ENCODE peak calls at places on chromosomes 3 and 15, in ten cellular contexts. L is islet precursor cell, Y is activated T-helper 1 cell treated with Interleukin-2 at 50 U/mL for 16 hours, A is progenitor cell of endocrine pancreas, Z is ecto neural progenitor cell, C is left cardiac atrium, B is midbrain, J is head of caudate nucleus, G is fibroblast of lung, T is substantia nigra. W is an unnamed sample.

GRCh38 chr15:51866751-51867150 is 37.3 kb downstream of the TMOD3 start:
- DNase-seq in A (no peak), C (no peak), B (no peak), Y (no peak), L (no peak), J (no peak), T (no peak), G (no peak), Z (no peak), W (no peak)

GRCh38 chr3:46491089-46492070 is 6.4 kb upstream of the RTP3 start:
- DNase-seq in J (no peak), A (no peak), B (no peak), Z (no peak), G (no peak), C (no peak), Y (no peak), T (no peak), L (peak), W (no peak)

GRCh38 chr3:77536038-77536775 is 496.3 kb downstream of the ROBO2 start:
- DNase-seq in B (no peak), A (no peak), Y (no peak), L (peak), G (no peak), Z (no peak), C (no peak), T (no peak), J (no peak), W (no peak)

GRCh38 chr3:197260491-197261163 is 37.8 kb downstream of the DLG1 start:
- DNase-seq in Z (no peak), C (no peak), G (no peak), Y (no peak), J (no peak), A (no peak), B (peak), L (no peak), T (no peak), W (no peak)

GRCh38 chr15:70200003-70200410 is 102.3 kb upstream of the TLE3 start:
- DNase-seq in C (no peak), G (no peak), J (no peak), Y (no peak), Z (no peak), L (no peak), A (no peak), B (no peak), T (no peak), W (no peak)

GRCh38 chr3:151263126-151263525 is 15.2 kb downstream of the P2RY14 start:
- DNase-seq in Y (no peak), Z (no peak), C (no peak), B (no peak), J (no peak), T (no peak), L (no peak), A (no peak), G (no peak), W (peak)

GRCh38 chr3:122969585-122970453 is 57.7 kb downstream of the SEMA5B start:
- DNase-seq in J (peak), T (no peak), A (no peak), L (no peak), G (peak), Y (no peak), B (peak), C (peak), Z (no peak), W (no peak)

GRCh38 chr3:46666471-46666845 is 27.0 kb downstream of the ALS2CL start:
- DNase-seq in B (no peak), T (no peak), Z (no peak), A (no peak), J (peak), G (no peak), C (peak), Y (no peak), L (peak), W (no peak)

GRCh38 chr3:184334470-184335158 is 2.8 kb upstream of the FAM131A start:
- DNase-seq in L (peak), Y (no peak), Z (no peak), G (peak), C (no peak), T (no peak), A (no peak), J (no peak), B (no peak), W (no peak)

GRCh38 chr15:70337292-70338186 is 239.8 kb upstream of the TLE3 start:
- DNase-seq in G (peak), L (peak), J (no peak), Y (no peak), T (no peak), A (no peak), B (no peak), C (no peak), Z (peak), W (no peak)

GRCh38 chr15:82832601-82833209 is 23.3 kb downstream of the WHAMM start:
- DNase-seq in C (no peak), Y (no peak), G (peak), Z (no peak), B (no peak), J (peak), L (no peak), A (no peak), T (no peak), W (no peak)

GRCh38 chr3:115792206-115792955 is 169.1 kb downstream of the GAP43 start:
- DNase-seq in G (peak), A (no peak), J (no peak), Z (no peak), T (no peak), B (no peak), C (no peak), Y (no peak), L (no peak), W (no peak)

GRCh38 chr3:122926322-122926721 is 101.2 kb downstream of the SEMA5B start:
- DNase-seq in T (no peak), Z (no peak), J (no peak), G (no peak), B (no peak), A (no peak), Y (no peak), C (no peak), L (no peak), W (no peak)

GRCh38 chr15:55766676-55767075 is 23.7 kb upstream of the PRTG start:
- DNase-seq in J (no peak), C (no peak), G (no peak), Z (no peak), T (no peak), B (no peak), L (no peak), Y (no peak), A (no peak), W (no peak)

GRCh38 chr3:182709306-182709705 is 84.0 kb upstream of the ATP11B start:
- DNase-seq in L (no peak), G (no peak), Z (no peak), J (no peak), T (no peak), B (no peak), C (no peak), A (no peak), Y (no peak), W (no peak)

GRCh38 chr3:49636883-49637609 is 37.1 kb upstream of the APEH start:
- DNase-seq in C (no peak), T (no peak), Z (no peak), G (no peak), B (no peak), L (no peak), J (peak), Y (no peak), A (no peak), W (no peak)

GRCh38 chr15:57251941-57252340 is 124.4 kb upstream of the CGNL1 start:
- DNase-seq in G (peak), B (no peak), Y (no peak), C (no peak), Z (no peak), L (no peak), A (no peak), J (no peak), T (no peak), W (no peak)

GRCh38 chr3:133578548-133579191 is 5.2 kb downstream of the CDV3 start:
- DNase-seq in Y (no peak), L (peak), J (no peak), C (no peak), G (peak), B (no peak), A (no peak), T (no peak), Z (no peak), W (no peak)

GRCh38 chr3:190048831-190049541 is 71.7 kb downstream of the P3H2 start:
- DNase-seq in Z (no peak), G (peak), A (no peak), Y (no peak), C (no peak), L (no peak), B (no peak), J (no peak), T (no peak), W (peak)

GRCh38 chr15:31437686-31438085 is 111.1 kb downstream of the KLF13 start:
- DNase-seq in L (no peak), T (no peak), J (no peak), A (no peak), Y (no peak), B (no peak), Z (no peak), C (no peak), G (no peak), W (no peak)

GRCh38 chr3:185488465-185488864 is 10.4 kb downstream of the TMEM41A start:
- DNase-seq in Z (no peak), T (peak), J (no peak), G (no peak), A (no peak), C (no peak), L (no peak), Y (no peak), B (no peak), W (no peak)

GRCh38 chr3:71488882-71489281 is 94.6 kb downstream of the FOXP1 start:
- DNase-seq in Y (no peak), A (no peak), G (no peak), Z (no peak), L (no peak), B (no peak), C (no peak), T (no peak), J (no peak), W (peak)

GRCh38 chr3:3141939-3142338 is 15.2 kb downstream of the TRNT1 start:
- DNase-seq in T (no peak), A (no peak), Y (no peak), B (no peak), G (peak), C (no peak), J (no peak), Z (no peak), L (no peak), W (no peak)

GRCh38 chr3:180433172-180433571 is 168.8 kb upstream of the TTC14 start:
- DNase-seq in T (no peak), Y (no peak), G (no peak), C (no peak), L (no peak), B (no peak), J (no peak), A (no peak), Z (no peak), W (no peak)

GRCh38 chr15:42691308-42691707 is 45.6 kb downstream of the CDAN1 start:
- DNase-seq in A (no peak), C (no peak), L (no peak), T (no peak), Z (no peak), Y (no peak), B (no peak), J (no peak), G (no peak), W (no peak)

GRCh38 chr3:134028486-134029255 is 1.1 kb downstream of the SLCO2A1 start:
- DNase-seq in A (no peak), C (no peak), Z (no peak), T (no peak), J (no peak), B (no peak), Y (no peak), L (peak), G (no peak), W (no peak)

GRCh38 chr3:127035672-127036071 is 52.8 kb downstream of the PLXNA1 start:
- DNase-seq in C (peak), Z (no peak), G (peak), A (no peak), T (no peak), J (no peak), Y (no peak), L (no peak), B (no peak), W (peak)

GRCh38 chr3:131549340-131549739 is 46.6 kb upstream of the MRPL3 start:
- DNase-seq in A (no peak), B (no peak), J (no peak), T (no peak), G (no peak), Y (no peak), L (no peak), C (no peak), Z (no peak), W (no peak)

GRCh38 chr3:50585919-50586762 is 16.8 kb downstream of the HEMK1 start:
- DNase-seq in C (no peak), Z (no peak), G (no peak), J (no peak), L (no peak), A (no peak), B (no peak), T (no peak), Y (no peak), W (no peak)

GRCh38 chr3:159859424-159859823 is 129.2 kb upstream of the IL12A start:
- DNase-seq in T (no peak), Y (no peak), C (no peak), L (no peak), G (no peak), B (no peak), Z (no peak), J (no peak), A (no peak), W (peak)

GRCh38 chr3:119794401-119794800 is 12.5 kb downstream of the NR1I2 start:
- DNase-seq in T (no peak), L (no peak), C (no peak), G (no peak), Z (no peak), B (no peak), A (no peak), J (no peak), Y (no peak), W (no peak)

GRCh38 chr15:100252779-100253417 is 88.9 kb downstream of the ADAMTS17 start:
- DNase-seq in L (no peak), G (peak), T (no peak), Y (no peak), B (no peak), J (no peak), Z (peak), A (no peak), C (no peak), W (no peak)

GRCh38 chr3:9742560-9742959 is 7.2 kb upstream of the OGG1 start:
- DNase-seq in J (no peak), L (no peak), A (no peak), C (no peak), Y (no peak), Z (no peak), B (no peak), G (no peak), T (no peak), W (no peak)

GRCh38 chr15:85379403-85380131 is 836 bp upstream of the AKAP13 start:
- DNase-seq in L (peak), T (no peak), G (peak), B (no peak), C (no peak), Z (no peak), J (no peak), A (no peak), Y (peak), W (peak)

GRCh38 chr3:112351823-112352222 is 18.9 kb downstream of the CD200 start:
- DNase-seq in L (no peak), Y (no peak), T (no peak), J (no peak), G (no peak), Z (no peak), C (no peak), A (no peak), B (no peak), W (peak)

GRCh38 chr3:107838196-107838595 is 252.6 kb downstream of the CD47 start:
- DNase-seq in J (no peak), B (no peak), A (no peak), Y (no peak), C (no peak), G (no peak), Z (no peak), T (no peak), L (no peak), W (no peak)

GRCh38 chr3:195810455-195810845 is 1.3 kb downstream of the MUC4 start:
- DNase-seq in Z (no peak), L (peak), B (no peak), Y (no peak), A (no peak), T (no peak), C (no peak), G (no peak), J (no peak), W (no peak)